ENCODE peak calls at places on chromosomes 13 and 19, in five cellular contexts. A, D, T, O and S are unnamed samples.

GRCh38 chr13:109145631-109146030 is 516.2 kb downstream of the MYO16 start:
- DNase-seq in O (peak; percentile 32), D (peak; percentile 94), A (peak; percentile 51), T (no peak), S (peak; percentile 72)

GRCh38 chr19:35657904-35658700 is 8.2 kb upstream of the UPK1A start:
- DNase-seq in O (no peak), D (no peak), A (no peak), T (no peak), S (no peak)

GRCh38 chr19:46970815-46971214 is 48.8 kb upstream of the NPAS1 start:
- DNase-seq in D (no peak), T (peak; percentile 30), A (no peak), O (no peak), S (peak; percentile 73)

GRCh38 chr13:113138792-113139551 is 16.4 kb downstream of the F10 start:
- DNase-seq in D (peak; percentile 29), A (no peak), O (no peak), T (no peak), S (no peak)

GRCh38 chr13:100506154-100506553 is 82.4 kb downstream of the GGACT start:
- DNase-seq in A (no peak), O (no peak), T (no peak), D (no peak), S (no peak)

GRCh38 chr13:33083054-33083453 is 66.8 kb downstream of the KL start:
- DNase-seq in A (no peak), T (no peak), D (no peak), O (no peak), S (no peak)

GRCh38 chr13:111506621-111507020 is 186.2 kb downstream of the TEX29 start:
- DNase-seq in D (no peak), O (no peak), A (no peak), T (no peak), S (no peak)

GRCh38 chr19:17255150-17255621 is 9.4 kb downstream of the USHBP1 start:
- DNase-seq in A (no peak), O (no peak), D (peak; percentile 68), T (no peak), S (no peak)

GRCh38 chr19:3494051-3494450 is 6.4 kb downstream of the DOHH start:
- DNase-seq in A (no peak), O (no peak), T (no peak), D (peak; percentile 36), S (no peak)

GRCh38 chr13:41458187-41458938 is 1.0 kb downstream of the RGCC start:
- DNase-seq in O (peak; percentile 40), D (no peak), T (peak; percentile 69), A (no peak), S (peak; percentile 46)